ENCODE peak calls at places on chromosomes 2 and 18, in four cellular contexts. X, Z, A and G are unnamed samples.

GRCh38 chr2:88857951-88858406 is 166.5 kb downstream of the RPIA start:
- DNase-seq in A (peak), X (no peak), Z (no peak), G (peak)

GRCh38 chr18:54918060-54918459 is 41.2 kb downstream of the CCDC68 start:
- DNase-seq in A (no peak), X (no peak), Z (no peak), G (no peak)

GRCh38 chr2:30030361-30030760 is 109.0 kb upstream of the ALK start:
- DNase-seq in Z (no peak), X (no peak), A (no peak), G (no peak)

GRCh38 chr2:199792381-199792780 is 58.6 kb downstream of the FTCDNL1 start:
- DNase-seq in Z (no peak), X (no peak), A (no peak), G (no peak)

GRCh38 chr2:106075038-106075437 is 119.1 kb downstream of the UXS1 start:
- DNase-seq in Z (no peak), A (no peak), X (no peak), G (no peak)

GRCh38 chr18:2825613-2826205 is 21.1 kb upstream of the EMILIN2 start:
- DNase-seq in X (no peak), A (no peak), Z (no peak), G (no peak)

GRCh38 chr2:239693330-239693729 is 292.5 kb upstream of the HDAC4 start:
- DNase-seq in Z (no peak), A (no peak), X (no peak), G (no peak)

GRCh38 chr2:214765180-214765579 is 44.3 kb downstream of the BARD1 start:
- DNase-seq in A (no peak), Z (no peak), X (no peak), G (no peak)

GRCh38 chr2:127348421-127349000 is 39.3 kb downstream of the MAP3K2 start:
- DNase-seq in X (no peak), Z (no peak), A (no peak), G (no peak)

GRCh38 chr18:23189768-23190661 is 54.7 kb downstream of the CABLES1 start:
- DNase-seq in X (no peak), Z (no peak), A (peak), G (no peak)

GRCh38 chr2:95277246-95277906 is 3.1 kb downstream of the PROM2 start:
- DNase-seq in X (no peak), A (no peak), Z (peak), G (no peak)

GRCh38 chr2:235005603-235006259 is 53.9 kb downstream of the SH3BP4 start:
- DNase-seq in Z (peak), X (peak), A (peak), G (no peak)

GRCh38 chr2:36290306-36290705 is 65.3 kb upstream of the CRIM1 start:
- DNase-seq in Z (peak), A (no peak), X (no peak), G (no peak)

GRCh38 chr2:240505946-240506345 is 51.8 kb downstream of the ANKMY1 start:
- DNase-seq in Z (no peak), X (no peak), A (no peak), G (no peak)

GRCh38 chr2:101349893-101350662 is 37.2 kb downstream of the CREG2 start:
- DNase-seq in A (no peak), X (no peak), Z (no peak), G (no peak)
- TF ChIP-seq CTCF in A (peak), X (no peak), Z (peak), G (peak)

DNA sequence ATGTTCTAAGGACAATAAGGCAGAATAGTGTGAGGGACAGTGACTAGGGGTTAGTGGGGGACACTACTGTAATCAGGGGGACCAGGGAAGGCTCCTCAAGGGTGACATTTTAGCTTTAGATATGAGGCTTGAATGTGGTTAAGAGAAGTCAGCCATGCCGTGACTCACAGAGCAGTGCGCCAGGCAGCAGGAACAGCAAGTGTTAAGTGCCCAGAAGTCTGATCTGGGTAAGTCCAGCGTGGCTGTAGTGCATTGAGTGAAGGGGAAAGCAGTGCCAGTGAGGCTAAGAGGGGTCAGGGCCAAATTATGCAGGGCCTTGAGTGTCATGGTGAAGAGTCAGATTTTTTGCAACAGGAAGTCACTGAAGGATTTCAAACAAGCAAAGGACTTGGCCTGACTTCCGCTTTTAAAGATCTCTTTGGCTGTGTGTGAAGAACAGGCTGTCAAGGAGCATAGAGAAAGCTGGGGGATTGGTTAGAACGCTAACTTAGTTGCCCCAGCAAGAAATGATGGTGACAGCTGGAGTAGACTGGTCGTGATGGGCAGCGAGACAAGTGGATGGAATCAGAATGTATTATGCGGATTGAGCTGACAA is 151.5 kb downstream of the MSH2 start:
- DNase-seq in A (no peak), Z (no peak), X (no peak), G (no peak)
- TF ChIP-seq CTCF in A (no peak), Z (no peak), X (no peak), G (no peak)

GRCh38 chr2:231701456-231702373 is 6.6 kb upstream of the PTMA start:
- DNase-seq in A (no peak), X (peak), Z (no peak), G (peak)
- TF ChIP-seq CTCF in A (no peak), X (no peak), Z (no peak), G (no peak)

DNA sequence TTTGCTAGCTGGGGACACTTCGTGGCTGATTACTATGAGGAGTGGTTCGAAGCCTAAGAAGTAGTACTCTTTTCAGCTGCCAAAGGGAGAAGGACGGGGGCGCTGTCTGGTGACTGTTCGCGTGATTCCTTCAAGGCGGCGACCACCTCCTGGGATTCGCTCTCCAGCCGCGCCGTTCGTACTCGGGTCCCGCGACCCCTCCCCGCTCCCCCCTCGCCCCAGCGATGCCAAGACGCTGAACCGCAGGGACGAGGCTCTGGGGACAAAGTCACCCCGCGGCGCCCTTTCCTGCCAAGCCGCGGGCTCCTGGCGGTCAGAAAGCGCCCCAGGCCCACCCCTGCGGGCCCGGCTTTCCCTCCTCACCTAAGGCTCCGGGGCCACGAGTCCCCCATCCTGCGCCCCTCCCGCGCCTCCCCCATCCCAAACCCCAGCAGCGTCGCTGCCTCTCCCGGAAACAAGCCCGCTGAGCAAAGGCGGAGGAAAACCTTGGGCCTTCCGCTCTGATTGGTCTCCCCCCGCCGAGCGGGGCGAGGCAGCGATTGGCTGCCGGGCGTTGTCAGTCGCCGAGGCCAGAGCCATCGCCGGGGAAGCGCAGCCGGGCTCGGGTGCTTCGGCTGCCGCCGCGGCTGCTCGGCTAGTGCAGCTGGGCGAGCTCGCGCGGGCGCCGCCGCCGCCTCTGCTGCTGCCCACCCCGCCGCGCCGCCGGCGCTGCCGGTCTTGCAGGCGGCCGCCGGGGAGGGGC is 404.3 kb downstream of the XIRP2 start:
- DNase-seq in Z (peak), X (peak), A (peak), G (peak)
- TF ChIP-seq CTCF in Z (peak), X (no peak), A (peak), G (peak)

GRCh38 chr18:63890950-63891304 is 3.4 kb downstream of the SERPINB2 start:
- DNase-seq in Z (no peak), X (no peak), A (no peak), G (no peak)
- TF ChIP-seq CTCF in Z (no peak), X (no peak), A (peak), G (peak)